ENCODE peak calls at places on chromosomes 12 and 14, in six cellular contexts. P is HCT116, J is SK-N-SH, E is HepG2, N is GM12878, L is K562. X is an unnamed sample.
A peak's percentile ranks its signal among the peaks of the same experiment; 100 is the strongest.

GRCh38 chr14:74596747-74597456 is 15.1 kb downstream of the LTBP2 start:
- DNase-seq in P (no peak), J (no peak), E (no peak), N (no peak), L (no peak), X (no peak)

GRCh38 chr12:1533205-1533601 is 61.2 kb downstream of the FBXL14 start:
- DNase-seq in P (no peak), J (peak; percentile 49), E (no peak), N (peak; percentile 46), L (peak; percentile 53), X (no peak)

GRCh38 chr14:56817396-56817921 is 7.2 kb upstream of the OTX2 start:
- DNase-seq in P (no peak), J (no peak), E (no peak), N (no peak), L (no peak), X (no peak)

GRCh38 chr12:4154672-4155225 is 118.8 kb upstream of the CCND2 start:
- DNase-seq in P (no peak), J (no peak), E (no peak), N (no peak), L (no peak), X (no peak)

GRCh38 chr14:68139466-68140110 is 320.0 kb downstream of the RAD51B start:
- DNase-seq in P (no peak), J (no peak), E (no peak), N (no peak), L (no peak), X (no peak)

GRCh38 chr12:118361889-118362288 is 10.8 kb downstream of the TAOK3 start:
- DNase-seq in P (no peak), J (no peak), E (no peak), N (no peak), L (no peak), X (no peak)

GRCh38 chr14:66634876-66635275 is 126.9 kb downstream of the GPHN start:
- DNase-seq in P (no peak), J (no peak), E (peak; percentile 21), N (no peak), L (no peak), X (no peak)

GRCh38 chr12:129659927-129660326 is 243.9 kb downstream of the TMEM132D start:
- DNase-seq in P (no peak), J (no peak), E (no peak), N (no peak), L (peak; percentile 61), X (no peak)

GRCh38 chr12:55955344-55955743 is 10.5 kb downstream of the PMEL start:
- DNase-seq in P (no peak), J (no peak), E (no peak), N (no peak), L (no peak), X (no peak)

GRCh38 chr12:102883204-102883799 is 33.7 kb downstream of the PAH start:
- DNase-seq in P (peak; percentile 10), J (peak; percentile 70), E (peak; percentile 48), N (no peak), L (peak; percentile 57), X (peak; percentile 13)

GRCh38 chr12:84922721-84923120 is 10.1 kb upstream of the SLC6A15 start:
- DNase-seq in P (no peak), J (no peak), E (no peak), N (no peak), L (no peak), X (no peak)

GRCh38 chr12:78457951-78458350 is 406.6 kb upstream of the SYT1 start:
- DNase-seq in P (no peak), J (no peak), E (no peak), N (peak; percentile 32), L (no peak), X (no peak)

GRCh38 chr12:47947273-47947672 is 16.1 kb upstream of the TMEM106C start:
- DNase-seq in P (no peak), J (no peak), E (no peak), N (no peak), L (no peak), X (no peak)

GRCh38 chr14:31937730-31938346 is 139.3 kb upstream of the ARHGAP5 start:
- DNase-seq in P (peak; percentile 91), J (no peak), E (peak; percentile 98), N (peak; percentile 55), L (peak; percentile 79), X (no peak)

GRCh38 chr14:105924951-105925591 is 398.7 kb downstream of the TMEM121 start:
- DNase-seq in P (no peak), J (no peak), E (no peak), N (no peak), L (no peak), X (no peak)

GRCh38 chr14:67442139-67442906 is 30.4 kb upstream of the PLEK2 start:
- DNase-seq in P (no peak), J (no peak), E (no peak), N (no peak), L (no peak), X (no peak)

GRCh38 chr12:125651625-125652024 is 586.4 kb downstream of the AACS start:
- DNase-seq in P (no peak), J (no peak), E (no peak), N (no peak), L (no peak), X (no peak)

GRCh38 chr12:53097564-53098353 is at the start of gene IGFBP6:
- DNase-seq in P (no peak), J (peak; percentile 91), E (no peak), N (no peak), L (peak; percentile 76), X (peak; percentile 80)

GRCh38 chr14:80587096-80587724 is 354.3 kb downstream of the CEP128 start:
- DNase-seq in P (peak; percentile 21), J (no peak), E (peak; percentile 30), N (peak; percentile 89), L (no peak), X (no peak)

GRCh38 chr12:29187756-29188155 is 38.7 kb downstream of the FAR2 start:
- DNase-seq in P (no peak), J (no peak), E (no peak), N (no peak), L (no peak), X (no peak)

GRCh38 chr14:76957224-76957881 is 71.2 kb downstream of the IRF2BPL start:
- DNase-seq in P (no peak), J (peak; percentile 64), E (no peak), N (no peak), L (peak; percentile 37), X (no peak)

GRCh38 chr12:130196827-130197226 is 34.6 kb downstream of the FZD10 start:
- DNase-seq in P (no peak), J (no peak), E (no peak), N (no peak), L (no peak), X (no peak)

GRCh38 chr12:121781751-121782615 is 11.5 kb downstream of the RHOF start:
- DNase-seq in P (no peak), J (no peak), E (peak; percentile 68), N (no peak), L (peak; percentile 74), X (no peak)

GRCh38 chr12:78672033-78672432 is 192.5 kb upstream of the SYT1 start:
- DNase-seq in P (no peak), J (no peak), E (no peak), N (no peak), L (no peak), X (no peak)

GRCh38 chr12:104604070-104604994 is 147.6 kb downstream of the CHST11 start:
- DNase-seq in P (peak; percentile 89), J (peak; percentile 32), E (no peak), N (peak; percentile 86), L (peak; percentile 90), X (peak; percentile 43)

DNA sequence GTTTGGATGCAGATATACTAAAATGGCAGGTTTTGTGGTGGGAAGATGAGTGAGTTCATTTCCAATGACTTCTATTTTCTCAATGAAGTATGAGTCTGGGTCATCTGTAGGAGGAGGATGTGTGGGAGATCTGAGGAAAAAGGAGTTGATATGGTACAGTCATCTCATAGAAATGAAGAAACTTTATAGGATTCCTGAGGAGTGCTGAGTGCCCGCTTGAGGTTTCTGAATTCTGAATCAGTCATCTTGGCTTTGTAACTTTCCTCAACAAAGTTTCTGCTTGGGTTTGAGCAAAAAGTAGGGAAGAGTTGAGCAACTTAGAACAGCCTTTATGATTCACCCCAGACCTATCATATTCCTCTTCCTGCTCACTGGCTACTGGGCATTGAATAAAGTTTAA is 284.9 kb downstream of the DUSP6 start:
- DNase-seq in P (peak; percentile 15), J (no peak), E (no peak), N (no peak), L (no peak), X (no peak)
- H2AFZ ChIP-seq in P (peak overlapping the region; percentile 58), J (peak overlapping the region; percentile 9), E (no peak overlapping the region), N (no peak overlapping the region), L (no peak overlapping the region), X (no peak overlapping the region)

GRCh38 chr14:101595887-101596721 is 34.8 kb downstream of the DIO3 start:
- DNase-seq in P (no peak), J (no peak), E (no peak), N (no peak), L (peak; percentile 5), X (no peak)
- TF ChIP-seq YY1 in P (no peak), J (no peak), E (no peak), N (no peak), L (no peak), X (no peak)

DNA sequence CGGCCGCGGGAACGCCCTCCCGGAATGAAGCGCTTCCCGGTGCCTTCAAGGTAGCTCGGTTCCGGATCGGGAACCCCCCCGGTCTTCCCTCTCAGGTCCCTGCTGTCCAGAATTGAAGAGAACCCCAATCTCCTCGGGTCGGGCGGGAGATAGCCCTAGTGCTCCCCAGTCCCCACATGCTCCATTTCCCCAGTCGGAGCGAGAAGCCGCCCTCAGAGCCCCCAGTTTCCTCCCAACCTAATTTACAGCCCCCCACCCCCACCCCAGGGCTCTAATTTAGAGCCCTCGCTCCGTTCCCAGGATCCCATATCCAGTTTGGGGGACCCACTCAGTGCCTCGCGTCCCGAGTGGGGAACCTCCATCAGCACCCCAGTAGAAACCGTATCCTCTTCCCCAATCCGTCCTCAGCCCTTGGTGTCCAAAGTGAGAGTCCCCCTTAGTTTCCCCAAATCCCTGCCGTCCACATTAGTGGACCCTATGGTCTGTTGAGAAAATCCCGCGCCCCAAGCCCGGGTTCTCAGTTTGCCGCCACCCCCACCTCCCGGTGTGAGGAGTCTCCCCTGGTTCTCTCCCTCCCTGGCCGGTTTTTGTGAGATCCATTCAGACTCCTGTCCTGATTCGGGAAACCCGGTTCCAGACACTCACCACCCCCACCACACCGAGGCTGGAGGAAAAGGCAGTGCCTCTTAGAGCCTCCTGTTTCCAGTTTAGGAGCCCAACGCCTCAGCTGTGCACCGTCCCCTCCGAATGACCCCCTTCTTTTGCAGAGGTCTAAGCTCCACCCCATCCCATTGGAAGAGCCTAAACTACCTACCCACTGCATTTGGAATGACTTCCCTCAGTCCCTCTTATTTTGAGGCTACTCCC is 745 bp upstream of the MSI1 start:
- DNase-seq in P (no peak), J (no peak), E (no peak), N (no peak), L (no peak), X (no peak)
- H2AFZ ChIP-seq in P (no peak overlapping the region), J (peak overlapping the region; percentile 56), E (no peak overlapping the region), N (no peak overlapping the region), L (no peak overlapping the region), X (no peak overlapping the region)

DNA sequence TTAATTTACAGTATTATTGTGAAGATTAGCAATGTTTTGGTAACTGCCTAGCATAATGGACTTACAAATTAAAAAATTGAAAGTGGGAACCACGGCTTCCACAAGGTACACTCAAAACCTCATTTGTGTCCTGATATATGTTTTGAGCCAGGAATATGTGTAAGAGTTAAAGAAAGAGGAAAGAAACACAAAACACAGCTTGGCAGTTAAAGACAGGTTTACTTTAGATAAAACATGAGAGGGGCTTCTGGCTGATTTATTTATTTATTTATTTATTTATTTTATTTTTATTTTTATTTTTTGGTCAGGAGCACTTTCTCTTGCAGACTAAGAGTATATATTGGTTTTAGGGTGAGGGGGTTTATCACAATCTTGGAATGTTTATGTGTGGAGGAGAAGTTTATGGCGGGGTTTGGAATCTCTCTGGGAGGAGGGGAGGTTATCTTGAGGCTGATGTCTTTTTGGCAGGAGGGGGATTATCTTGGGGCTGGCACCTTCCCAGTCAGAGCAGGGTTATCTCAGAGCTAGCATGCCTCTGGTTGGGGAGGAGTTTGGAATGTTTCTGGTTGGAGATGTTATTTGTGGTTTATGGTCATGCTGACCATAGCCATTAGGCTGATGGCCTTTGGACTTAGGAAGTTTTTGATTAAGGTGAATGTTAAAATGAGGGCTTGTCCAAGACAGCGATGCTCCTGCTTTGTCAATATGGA is 436.7 kb downstream of the DAD1 start:
- DNase-seq in P (no peak), J (no peak), E (no peak), N (no peak), L (no peak), X (no peak)
- TF ChIP-seq YY1 in P (no peak), J (no peak), E (no peak), N (no peak), L (no peak), X (no peak)

X was measured in H1.